ENCODE peak calls at places on chromosomes 4 and X, in ten cellular contexts. E is T-helper 17 cell; S is left lung; P is effector memory CD8-positive, alpha-beta T cell; K is left lobe of liver; R is right cardiac atrium; Z is natural killer cell; U is left cardiac atrium; L is Right ventricle myocardium superior; Y is GM23338. I is an unnamed sample.

GRCh38 chr4:123250843-123251242 is 145.8 kb upstream of the SPRY1 start:
- ATAC-seq in L (peak; percentile 70), E (no peak), K (peak; percentile 35), R (peak; percentile 82), Y (no peak), Z (no peak), P (no peak), S (peak; percentile 87), U (peak; percentile 76), I (peak; percentile 85)

GRCh38 chr4:139469869-139470268 is 15.9 kb downstream of the RAB33B start:
- ATAC-seq in L (no peak), Z (no peak), U (peak; percentile 18), Y (no peak), S (peak; percentile 45), R (no peak), E (no peak), P (no peak), K (peak; percentile 77), I (no peak)

GRCh38 chr4:39770005-39770404 is 72.1 kb downstream of the UBE2K start:
- ATAC-seq in P (no peak), S (no peak), Z (no peak), E (no peak), Y (no peak), L (no peak), R (no peak), U (no peak), K (no peak), I (no peak)

GRCh38 chr4:5710065-5710961 is 688 bp upstream of the EVC start:
- ATAC-seq in K (peak; percentile 41), Y (peak; percentile 27), Z (no peak), U (peak; percentile 22), S (peak; percentile 25), E (peak; percentile 29), P (peak; percentile 38), L (peak; percentile 23), R (peak; percentile 30), I (peak; percentile 76)

GRCh38 chr4:129353490-129353889 is 257.5 kb downstream of the C4orf33 start:
- ATAC-seq in K (no peak), S (no peak), Y (no peak), L (no peak), E (no peak), P (no peak), Z (no peak), R (no peak), U (no peak), I (no peak)

GRCh38 chr4:139763205-139763604 is 97.6 kb downstream of the MGST2 start:
- ATAC-seq in S (no peak), Y (peak; percentile 36), R (peak; percentile 4), Z (no peak), U (peak; percentile 5), P (no peak), K (no peak), L (peak; percentile 4), E (no peak), I (peak; percentile 35)

GRCh38 chr4:113623274-113623894 is 138.2 kb downstream of the CAMK2D start:
- ATAC-seq in S (no peak), L (no peak), K (no peak), E (no peak), Y (no peak), U (no peak), Z (peak; percentile 32), R (no peak), P (no peak), I (no peak)

GRCh38 chrX:13014111-13015094 is 30.0 kb downstream of the FAM9C start:
- ATAC-seq in U (peak; percentile 57), K (no peak), R (no peak), L (no peak), Z (no peak), Y (no peak), S (no peak), P (no peak), E (peak; percentile 64), I (peak; percentile 66)

GRCh38 chr4:23747131-23747752 is 142.6 kb downstream of the PPARGC1A start:
- ATAC-seq in K (no peak), E (no peak), Y (no peak), Z (no peak), U (no peak), P (no peak), R (no peak), L (no peak), S (no peak), I (no peak)

GRCh38 chr4:129600898-129601297 is 504.9 kb downstream of the C4orf33 start:
- ATAC-seq in R (no peak), E (no peak), Z (no peak), K (no peak), Y (no peak), P (no peak), L (no peak), S (no peak), U (no peak), I (no peak)

GRCh38 chr4:95044204-95044848 is 286.6 kb downstream of the BMPR1B start:
- ATAC-seq in P (no peak), S (no peak), U (no peak), Y (peak; percentile 81), K (no peak), Z (no peak), L (no peak), E (no peak), R (no peak), I (no peak)

GRCh38 chr4:36241771-36242170 is 2.5 kb downstream of the ARAP2 start:
- ATAC-seq in K (peak; percentile 52), S (no peak), L (peak; percentile 43), Z (peak; percentile 53), P (peak; percentile 42), R (no peak), Y (no peak), E (peak; percentile 45), U (no peak), I (no peak)

GRCh38 chr4:84924439-84924838 is 42.1 kb downstream of the WDFY3 start:
- ATAC-seq in L (no peak), K (no peak), E (no peak), Z (no peak), P (no peak), U (no peak), S (no peak), R (no peak), Y (no peak), I (no peak)

GRCh38 chr4:74460833-74461232 is 15.9 kb downstream of the AREG start:
- ATAC-seq in P (no peak), Z (no peak), K (no peak), E (no peak), Y (no peak), R (no peak), L (no peak), U (no peak), S (no peak), I (no peak)

GRCh38 chr4:147822128-147822527 is 90.2 kb downstream of the ARHGAP10 start:
- ATAC-seq in S (peak; percentile 78), P (no peak), L (peak; percentile 86), R (peak; percentile 81), Y (no peak), U (peak; percentile 84), E (no peak), Z (no peak), K (peak; percentile 95), I (peak; percentile 34)

GRCh38 chrX:134671207-134671750 is 13.0 kb upstream of the PLAC1 start:
- ATAC-seq in R (no peak), Y (no peak), U (no peak), S (no peak), K (no peak), E (no peak), L (no peak), P (no peak), Z (no peak), I (no peak)

GRCh38 chrX:130909469-130910136 is 6.6 kb upstream of the ENOX2 start:
- ATAC-seq in Y (no peak), S (peak; percentile 33), P (no peak), Z (no peak), L (no peak), E (no peak), K (no peak), U (peak; percentile 27), R (no peak), I (no peak)

GRCh38 chr4:186058253-186058979 is 10.5 kb upstream of the TLR3 start:
- ATAC-seq in Z (peak; percentile 67), R (no peak), S (no peak), P (peak; percentile 64), K (no peak), U (no peak), Y (no peak), E (peak; percentile 60), L (peak; percentile 10), I (no peak)

GRCh38 chr4:112626228-112626627 is 10.5 kb downstream of the ZGRF1 start:
- ATAC-seq in Y (no peak), K (no peak), Z (no peak), P (no peak), L (peak; percentile 57), S (no peak), U (no peak), R (no peak), E (no peak), I (no peak)

GRCh38 chr4:159272341-159273125 is 169.7 kb downstream of the RAPGEF2 start:
- ATAC-seq in P (no peak), K (no peak), R (peak; percentile 13), Y (no peak), E (no peak), Z (no peak), U (peak; percentile 28), S (no peak), L (no peak), I (peak; percentile 6)

GRCh38 chr4:76902233-76902890 is 4.4 kb upstream of the SOWAHB start:
- ATAC-seq in R (no peak), E (no peak), Z (no peak), P (no peak), U (no peak), S (no peak), L (no peak), Y (no peak), K (peak; percentile 56), I (no peak)

GRCh38 chr4:164424852-164425251 is 329.1 kb upstream of the SMIM31 start:
- ATAC-seq in E (no peak), Z (no peak), L (no peak), K (no peak), P (no peak), U (no peak), Y (no peak), S (no peak), R (no peak), I (no peak)

GRCh38 chr4:40305329-40306193 is 29.6 kb upstream of the CHRNA9 start:
- ATAC-seq in R (no peak), Z (peak; percentile 41), K (no peak), S (no peak), P (peak; percentile 28), Y (no peak), E (no peak), L (no peak), U (no peak), I (no peak)

GRCh38 chr4:83851261-83852084 is 315.6 kb downstream of the GPAT3 start:
- ATAC-seq in K (no peak), P (no peak), E (no peak), Y (peak; percentile 90), R (no peak), S (peak; percentile 89), L (no peak), U (no peak), Z (no peak), I (peak; percentile 5)

GRCh38 chrX:73647212-73647611 is 84.2 kb downstream of the CHIC1 start:
- ATAC-seq in P (no peak), R (no peak), S (no peak), Y (no peak), Z (no peak), L (no peak), U (no peak), K (no peak), E (no peak), I (no peak)

GRCh38 chr4:6242271-6243029 is 27.2 kb upstream of the WFS1 start:
- ATAC-seq in Y (no peak), E (no peak), S (no peak), L (no peak), U (no peak), Z (no peak), R (peak; percentile 30), K (no peak), P (no peak), I (no peak)

GRCh38 chrX:78329486-78329885 is 2.1 kb upstream of the CYSLTR1 start:
- ATAC-seq in S (no peak), L (no peak), Z (no peak), R (no peak), U (no peak), Y (no peak), E (peak; percentile 38), K (no peak), P (no peak), I (no peak)

GRCh38 chrX:40192196-40192595 is 94.4 kb upstream of the BCOR start:
- ATAC-seq in Z (no peak), L (no peak), R (no peak), E (no peak), K (no peak), P (no peak), Y (no peak), S (no peak), U (no peak), I (no peak)